ENCODE peak calls at places on chromosomes 16 and 17, in four cellular contexts. One of them, this sample, is unnamed.

GRCh38 chr17:9924735-9925191 is 19.7 kb upstream of the RCVRN start:
- DNase-seq in H1: no peak
- DNase-seq in aorta: no peak
- DNase-seq in endodermal cell: peak
- DNase-seq in this sample: no peak

GRCh38 chr17:67035131-67036083 is 8.9 kb upstream of the CACNG1 start:
- DNase-seq in endodermal cell: no peak
- DNase-seq in aorta: no peak
- DNase-seq in H1: no peak
- DNase-seq in this sample: no peak

GRCh38 chr17:33647976-33648375 is 354.9 kb upstream of the ASIC2 start:
- DNase-seq in endodermal cell: peak
- DNase-seq in H1: no peak
- DNase-seq in aorta: no peak
- DNase-seq in this sample: no peak

GRCh38 chr16:35711958-35712357 is 2252.5 kb downstream of the TP53TG3F start:
- DNase-seq in H1: no peak
- DNase-seq in aorta: no peak
- DNase-seq in endodermal cell: no peak
- DNase-seq in this sample: no peak

GRCh38 chr17:34252138-34252889 is 2.8 kb upstream of the CCL2 start:
- DNase-seq in endodermal cell: peak
- DNase-seq in aorta: peak
- DNase-seq in H1: no peak
- DNase-seq in this sample: no peak

GRCh38 chr16:11253009-11253994 is 2.7 kb downstream of the SOCS1 start:
- DNase-seq in H1: no peak
- DNase-seq in aorta: no peak
- DNase-seq in endodermal cell: no peak
- DNase-seq in this sample: peak

GRCh38 chr16:81142864-81143263 is 46.7 kb upstream of the GCSH start:
- DNase-seq in endodermal cell: peak
- DNase-seq in H1: no peak
- DNase-seq in aorta: no peak
- DNase-seq in this sample: no peak

GRCh38 chr16:11734025-11734652 is 8.5 kb downstream of the TXNDC11 start:
- DNase-seq in H1: no peak
- DNase-seq in aorta: no peak
- DNase-seq in endodermal cell: no peak
- DNase-seq in this sample: no peak

GRCh38 chr17:66322764-66323163 is 20.4 kb downstream of the PRKCA start:
- DNase-seq in aorta: no peak
- DNase-seq in H1: no peak
- DNase-seq in endodermal cell: no peak
- DNase-seq in this sample: no peak

GRCh38 chr17:80297996-80298560 is 37.4 kb downstream of the RNF213 start:
- DNase-seq in aorta: peak
- DNase-seq in H1: no peak
- DNase-seq in endodermal cell: no peak
- DNase-seq in this sample: no peak

GRCh38 chr16:4591191-4591590 is 23.5 kb downstream of the UBALD1 start:
- DNase-seq in endodermal cell: peak
- DNase-seq in aorta: no peak
- DNase-seq in H1: no peak
- DNase-seq in this sample: no peak

GRCh38 chr16:4597174-4597573 is 17.5 kb downstream of the UBALD1 start:
- DNase-seq in aorta: no peak
- DNase-seq in endodermal cell: peak
- DNase-seq in H1: no peak
- DNase-seq in this sample: no peak

GRCh38 chr16:4591706-4592470 is 22.8 kb downstream of the UBALD1 start:
- DNase-seq in aorta: no peak
- DNase-seq in H1: no peak
- DNase-seq in endodermal cell: peak
- DNase-seq in this sample: no peak

GRCh38 chr16:4594433-4595410 is 20.0 kb downstream of the UBALD1 start:
- DNase-seq in H1: no peak
- DNase-seq in endodermal cell: peak
- DNase-seq in aorta: no peak
- DNase-seq in this sample: no peak

DNA sequence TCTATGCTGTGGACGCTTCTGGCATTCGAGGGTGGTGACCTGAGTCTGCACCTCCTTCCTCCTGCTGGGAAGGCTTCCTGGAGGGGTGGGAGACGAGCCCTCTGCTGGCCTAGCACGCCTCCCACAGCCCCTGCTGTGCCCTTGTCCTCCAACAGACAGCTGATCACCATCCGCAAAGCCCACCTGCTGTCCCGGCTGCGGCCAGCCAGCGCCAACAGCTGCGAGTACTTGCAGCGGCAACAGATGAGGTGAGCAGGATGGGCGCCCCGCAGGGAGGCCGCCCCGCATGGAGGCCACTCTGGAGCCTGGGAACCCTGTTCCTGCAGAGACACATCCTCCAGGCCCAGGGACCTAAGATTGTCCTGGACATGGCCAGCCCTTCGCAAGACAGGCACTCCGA is 21.6 kb downstream of the UBALD1 start:
- DNase-seq in aorta: no peak
- DNase-seq in endodermal cell: peak
- DNase-seq in H1: peak
- DNase-seq in this sample: no peak
- H3K4me3 ChIP-seq in aorta: no peak
- H3K4me3 ChIP-seq in endodermal cell: no peak
- H3K4me3 ChIP-seq in H1: no peak
- H3K4me3 ChIP-seq in this sample: no peak

GRCh38 chr17:62064791-62065563 is at the start of gene MED13:
- DNase-seq in aorta: peak
- DNase-seq in endodermal cell: peak
- DNase-seq in H1: peak
- DNase-seq in this sample: peak

GRCh38 chr17:62065611-62066468 is 762 bp upstream of the MED13 start:
- DNase-seq in H1: peak
- DNase-seq in aorta: peak
- DNase-seq in endodermal cell: peak
- DNase-seq in this sample: peak

GRCh38 chr17:62062313-62062712 is 2.8 kb downstream of the MED13 start:
- DNase-seq in aorta: no peak
- DNase-seq in endodermal cell: no peak
- DNase-seq in H1: no peak
- DNase-seq in this sample: no peak

GRCh38 chr17:62062936-62063335 is 2.1 kb downstream of the MED13 start:
- DNase-seq in H1: no peak
- DNase-seq in endodermal cell: no peak
- DNase-seq in aorta: no peak
- DNase-seq in this sample: no peak

DNA sequence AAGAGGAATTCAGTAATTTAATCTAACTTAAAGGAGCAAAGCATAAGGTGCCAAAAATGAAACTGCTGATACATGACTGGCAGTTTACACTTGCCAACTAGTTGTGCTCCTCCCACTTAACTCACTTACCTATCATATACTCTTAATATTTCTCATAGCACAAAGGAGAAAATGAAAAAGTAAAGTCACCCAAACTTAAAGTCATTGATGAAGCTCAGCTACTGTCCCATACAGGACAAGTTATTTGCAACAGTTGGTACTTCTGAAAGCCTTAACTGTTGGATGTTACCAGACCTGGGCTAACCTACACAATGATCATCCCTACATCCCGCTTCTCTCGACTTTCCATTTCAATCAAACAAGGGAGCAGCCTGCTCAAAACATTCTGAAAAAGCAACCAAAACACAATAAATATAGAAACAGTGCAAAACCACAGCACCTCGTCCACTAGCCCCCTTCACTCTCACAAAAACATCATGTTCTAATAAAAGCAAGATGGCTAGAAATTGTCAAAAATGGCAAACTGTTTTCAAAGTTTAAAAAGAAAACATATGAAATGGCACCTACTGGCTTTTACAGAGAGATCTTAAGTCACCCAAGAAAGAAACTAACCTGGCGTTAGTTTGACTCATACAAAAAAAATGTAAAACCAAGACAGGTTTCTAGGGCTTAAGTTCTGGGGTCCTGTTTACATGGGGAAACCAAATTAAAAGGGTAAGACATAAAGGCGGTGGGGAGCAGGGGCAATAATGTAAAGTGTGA is 868 bp downstream of the MED13 start:
- DNase-seq in aorta: no peak
- DNase-seq in H1: no peak
- DNase-seq in endodermal cell: no peak
- DNase-seq in this sample: peak
- H3K4me3 ChIP-seq in aorta: peak
- H3K4me3 ChIP-seq in H1: peak
- H3K4me3 ChIP-seq in endodermal cell: peak
- H3K4me3 ChIP-seq in this sample: peak

GRCh38 chr17:42673885-42674754 is 2.7 kb downstream of the PLEKHH3 start:
- DNase-seq in endodermal cell: peak
- DNase-seq in H1: peak
- DNase-seq in aorta: peak
- DNase-seq in this sample: no peak
- H3K4me3 ChIP-seq in endodermal cell: no peak
- H3K4me3 ChIP-seq in H1: peak
- H3K4me3 ChIP-seq in aorta: peak
- H3K4me3 ChIP-seq in this sample: peak

DNA sequence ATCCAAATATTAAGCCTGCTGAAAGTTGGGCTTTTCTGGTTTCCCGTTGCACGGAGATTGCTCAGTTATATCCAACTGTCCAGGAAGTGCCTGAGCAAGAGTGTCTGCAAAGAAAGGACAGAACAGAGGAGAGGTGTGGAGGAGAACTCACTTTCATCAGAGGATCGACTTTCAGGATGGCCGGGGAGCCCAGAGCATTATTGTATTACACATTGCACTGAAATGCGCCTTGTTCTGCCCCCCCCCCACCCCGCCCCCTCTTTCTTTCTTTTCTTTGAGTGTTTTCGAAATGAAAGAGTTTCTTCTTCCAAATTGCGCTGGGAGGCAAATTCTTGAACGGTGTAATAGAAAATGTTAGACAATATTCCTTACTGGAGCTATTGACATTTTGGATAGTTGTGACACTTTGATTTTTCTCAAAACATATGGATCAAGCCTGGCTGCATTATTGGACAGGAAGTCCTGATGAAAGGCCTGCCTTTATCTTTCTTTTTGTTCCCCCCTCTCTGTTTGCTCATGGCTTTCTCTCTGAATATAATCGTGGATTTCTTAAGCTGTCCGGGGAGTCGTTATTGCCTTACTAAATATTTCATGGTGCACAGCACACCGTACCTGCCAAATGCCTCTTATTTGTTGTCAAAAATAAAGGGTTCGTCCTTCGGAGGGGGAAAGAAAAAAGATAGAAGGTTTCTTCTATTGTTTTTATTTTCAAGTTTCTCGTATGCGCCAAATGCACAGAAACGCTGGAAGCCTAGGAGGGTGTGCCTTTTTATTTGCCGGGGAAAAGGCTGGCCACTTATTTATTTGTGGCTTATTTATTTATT is 110.8 kb downstream of the IRX3 start:
- DNase-seq in H1: no peak
- DNase-seq in endodermal cell: no peak
- DNase-seq in aorta: no peak
- DNase-seq in this sample: no peak
- H3K4me3 ChIP-seq in H1: no peak
- H3K4me3 ChIP-seq in endodermal cell: no peak
- H3K4me3 ChIP-seq in aorta: no peak
- H3K4me3 ChIP-seq in this sample: no peak

GRCh38 chr16:75264531-75264998 is 13.1 kb upstream of the BCAR1 start:
- DNase-seq in H1: no peak
- DNase-seq in aorta: no peak
- DNase-seq in endodermal cell: no peak
- DNase-seq in this sample: no peak
- H3K4me3 ChIP-seq in H1: peak
- H3K4me3 ChIP-seq in aorta: peak
- H3K4me3 ChIP-seq in endodermal cell: peak
- H3K4me3 ChIP-seq in this sample: no peak

GRCh38 chr16:15581127-15581815 is 61.7 kb downstream of the MARF1 start:
- DNase-seq in H1: no peak
- DNase-seq in endodermal cell: no peak
- DNase-seq in aorta: no peak
- DNase-seq in this sample: no peak

GRCh38 chr16:15574614-15574948 is 68.4 kb downstream of the MARF1 start:
- DNase-seq in endodermal cell: no peak
- DNase-seq in H1: no peak
- DNase-seq in aorta: no peak
- DNase-seq in this sample: no peak

GRCh38 chr16:15576960-15577958 is 65.7 kb downstream of the MARF1 start:
- DNase-seq in H1: no peak
- DNase-seq in aorta: no peak
- DNase-seq in endodermal cell: no peak
- DNase-seq in this sample: no peak

GRCh38 chr16:15575293-15576049 is 67.5 kb downstream of the MARF1 start:
- DNase-seq in endodermal cell: no peak
- DNase-seq in H1: no peak
- DNase-seq in aorta: no peak
- DNase-seq in this sample: no peak

GRCh38 chr16:15578824-15579223 is 64.1 kb downstream of the MARF1 start:
- DNase-seq in endodermal cell: no peak
- DNase-seq in aorta: no peak
- DNase-seq in H1: no peak
- DNase-seq in this sample: no peak
- H3K4me3 ChIP-seq in endodermal cell: no peak
- H3K4me3 ChIP-seq in aorta: no peak
- H3K4me3 ChIP-seq in H1: no peak
- H3K4me3 ChIP-seq in this sample: no peak

This sample was measured in CD8-positive, alpha-beta memory T cell.